ENCODE peak calls at places on chromosomes 16 and 17, in eight cellular contexts. G, M, A, S, F, X, D and K are unnamed samples.

GRCh38 chr17:63537001-63537400 is 13.3 kb upstream of the DCAF7 start:
- DNase-seq in X (no peak), G (no peak), D (no peak), M (peak; percentile 16), A (no peak), F (no peak), S (no peak), K (no peak)

GRCh38 chr17:68383443-68384321 is 73.6 kb downstream of the WIPI1 start:
- DNase-seq in A (no peak), M (no peak), S (no peak), F (no peak), X (no peak), D (no peak), G (no peak), K (peak; percentile 51)

GRCh38 chr16:48054881-48055601 is 100.8 kb downstream of the ABCC12 start:
- DNase-seq in A (peak; percentile 42), M (no peak), F (peak; percentile 48), D (no peak), G (peak; percentile 64), X (peak; percentile 24), S (no peak), K (no peak)

GRCh38 chr16:8589293-8590160 is 784 bp downstream of the TMEM114 start:
- DNase-seq in D (no peak), A (no peak), G (no peak), M (no peak), S (no peak), F (peak; percentile 39), X (no peak), K (no peak)

GRCh38 chr17:2945299-2945698 is 118.1 kb downstream of the OR1D5 start:
- DNase-seq in F (no peak), M (no peak), S (no peak), X (no peak), A (no peak), G (no peak), D (no peak), K (no peak)

GRCh38 chr17:11893862-11894261 is 103.4 kb downstream of the ZNF18 start:
- DNase-seq in F (no peak), D (no peak), X (no peak), S (no peak), M (no peak), A (no peak), G (no peak), K (no peak)

GRCh38 chr16:58114827-58115825 is 14.1 kb downstream of the CFAP20 start:
- DNase-seq in M (no peak), X (no peak), G (no peak), A (no peak), D (no peak), F (no peak), S (no peak), K (no peak)

GRCh38 chr17:19769946-19770652 is 22.0 kb upstream of the ALDH3A1 start:
- DNase-seq in M (no peak), A (no peak), S (no peak), D (no peak), X (no peak), F (no peak), G (no peak), K (no peak)

GRCh38 chr17:45087496-45087975 is 26.4 kb downstream of the NMT1 start:
- DNase-seq in M (no peak), G (no peak), D (no peak), A (no peak), F (no peak), S (no peak), X (no peak), K (no peak)

GRCh38 chr16:49592507-49593422 is 219.2 kb downstream of the C16orf78 start:
- DNase-seq in A (no peak), G (peak; percentile 52), F (peak; percentile 44), X (no peak), D (no peak), M (no peak), S (no peak), K (no peak)

GRCh38 chr17:17109896-17110295 is 67.6 kb downstream of the MPRIP start:
- DNase-seq in D (peak; percentile 39), S (no peak), A (peak; percentile 75), F (no peak), G (no peak), M (no peak), X (no peak), K (no peak)

GRCh38 chr17:6444573-6445335 is 499 bp downstream of the PIMREG start:
- DNase-seq in D (no peak), F (no peak), S (no peak), G (no peak), M (no peak), A (no peak), X (no peak), K (no peak)

GRCh38 chr16:28863929-28864886 is 565 bp downstream of the SH2B1 start:
- DNase-seq in D (no peak), S (no peak), A (no peak), X (no peak), F (peak; percentile 47), G (no peak), M (no peak), K (peak; percentile 35)

GRCh38 chr17:67624886-67625656 is 92.7 kb upstream of the NOL11 start:
- DNase-seq in A (no peak), X (no peak), M (no peak), D (no peak), S (no peak), G (no peak), F (no peak), K (no peak)

DNA sequence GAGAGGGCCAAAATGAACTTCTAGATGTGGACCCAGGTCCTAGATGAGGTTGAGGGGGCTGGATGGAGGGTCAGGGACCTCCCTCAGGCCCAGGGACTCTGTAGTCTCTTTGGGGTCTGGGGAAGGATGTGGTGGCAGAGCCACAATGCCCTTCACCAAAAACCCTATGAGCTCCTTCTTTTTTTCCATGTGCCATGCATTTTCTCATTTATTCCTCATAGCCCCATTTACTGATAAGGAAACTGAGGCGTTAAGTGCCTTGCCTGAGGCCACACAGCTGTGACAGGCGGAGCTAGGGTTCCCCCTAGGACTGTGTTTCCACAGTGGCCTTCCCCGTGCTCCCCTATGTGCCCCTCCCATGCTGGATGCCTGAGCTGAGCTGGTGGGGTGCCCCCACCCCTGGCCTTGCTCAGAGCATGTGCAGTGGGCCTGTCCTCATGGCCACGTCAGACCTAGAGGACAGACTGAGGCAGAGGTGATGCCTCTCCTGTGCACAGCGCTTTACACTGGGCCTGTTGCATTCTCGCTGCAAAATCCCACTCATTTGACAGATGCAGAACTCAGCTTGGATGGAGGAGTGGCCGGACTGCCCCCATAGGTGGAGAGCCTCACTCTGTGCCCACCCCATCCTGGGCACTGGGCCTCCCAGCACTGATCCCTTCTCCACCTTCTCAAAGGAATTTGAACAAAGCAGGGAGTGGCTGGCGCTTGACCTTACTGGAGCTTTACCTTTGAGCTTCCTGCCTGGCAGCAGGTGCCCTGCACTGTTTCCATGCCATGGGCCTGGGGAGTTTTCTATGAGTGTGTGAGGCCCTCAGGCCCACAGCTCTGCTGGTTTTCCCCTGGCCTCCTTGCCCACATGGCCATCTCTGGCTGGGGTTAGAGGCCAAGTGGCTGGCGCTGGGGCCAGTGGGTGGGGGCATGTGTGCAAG is 2.5 kb downstream of the MAP2K3 start:
- DNase-seq in D (no peak), X (no peak), M (no peak), G (no peak), S (no peak), F (no peak), A (peak; percentile 75), K (no peak)
- H3K4me1 ChIP-seq in D (peaks cover 35% of the 10 kb centered on the region), X (peaks cover 37% of the 10 kb centered on the region), M (peaks cover 8% of the 10 kb centered on the region), G (peaks cover 33% of the 10 kb centered on the region), S (peaks cover 42% of the 10 kb centered on the region), F (peaks cover 12% of the 10 kb centered on the region), A (peaks cover 7% of the 10 kb centered on the region), K (peaks cover 61% of the 10 kb centered on the region)

GRCh38 chr17:49739662-49740271 is 24.2 kb downstream of the FAM117A start:
- DNase-seq in F (peak; percentile 62), D (peak; percentile 83), S (peak; percentile 94), A (peak; percentile 66), M (peak; percentile 90), X (peak; percentile 81), G (peak; percentile 9), K (peak; percentile 92)
- H3K4me3 ChIP-seq in F (no peak overlapping the region), D (no peak overlapping the region), S (peak overlapping the region; percentile 35), A (no peak overlapping the region), M (no peak overlapping the region), X (no peak overlapping the region), G (no peak overlapping the region), K (no peak overlapping the region)

GRCh38 chr16:86510465-86511261 is at the start of gene FOXF1:
- DNase-seq in G (peak; percentile 30), A (no peak), D (no peak), X (peak; percentile 35), M (no peak), F (no peak), S (no peak), K (no peak)

GRCh38 chr16:86509759-86510464 is 415 bp upstream of the FOXF1 start:
- DNase-seq in X (peak; percentile 54), M (peak; percentile 84), S (no peak), D (no peak), G (peak; percentile 21), A (peak; percentile 39), F (peak; percentile 64), K (peak; percentile 44)

GRCh38 chr16:86512301-86512859 is 2.1 kb downstream of the FOXF1 start:
- DNase-seq in M (no peak), G (no peak), A (no peak), S (no peak), X (no peak), F (no peak), D (no peak), K (no peak)

GRCh38 chr16:86512860-86513470 is 2.6 kb downstream of the FOXF1 start:
- DNase-seq in F (no peak), S (no peak), A (no peak), G (no peak), D (no peak), M (peak; percentile 58), X (no peak), K (no peak)

GRCh38 chr16:86511317-86512161 is 1.2 kb downstream of the FOXF1 start:
- DNase-seq in S (no peak), G (no peak), A (no peak), X (no peak), D (no peak), F (no peak), M (no peak), K (no peak)
- H3K27ac ChIP-seq in S (no peak overlapping the region), G (no peak overlapping the region), A (no peak overlapping the region), X (no peak overlapping the region), D (no peak overlapping the region), F (no peak overlapping the region), M (no peak overlapping the region), K (no peak overlapping the region)

GRCh38 chr16:630815-631405 is at the start of gene WFIKKN1:
- DNase-seq in M (no peak), F (peak; percentile 94), A (peak; percentile 61), G (no peak), S (no peak), D (no peak), X (no peak), K (peak; percentile 23)
- H3K4me1 ChIP-seq in M (no peaks in the 10 kb centered on the region), F (peaks cover 23% of the 10 kb centered on the region), A (no peaks in the 10 kb centered on the region), G (no peaks in the 10 kb centered on the region), S (peaks cover 11% of the 10 kb centered on the region), D (peaks cover 33% of the 10 kb centered on the region), X (peaks cover 22% of the 10 kb centered on the region), K (peaks cover 32% of the 10 kb centered on the region)

GRCh38 chr17:18158022-18158600 is 25.5 kb upstream of the ALKBH5 start:
- DNase-seq in A (peak; percentile 97), G (peak; percentile 92), F (peak; percentile 81), D (peak; percentile 86), M (peak; percentile 99), S (peak; percentile 88), X (peak; percentile 93), K (peak; percentile 93)
- H3K4me3 ChIP-seq in A (no peak overlapping the region), G (no peak overlapping the region), F (peak overlapping the region; percentile 22), D (peak overlapping the region; percentile 27), M (no peak overlapping the region), S (peak overlapping the region; percentile 40), X (peak overlapping the region; percentile 30), K (peak overlapping the region; percentile 52)